ENCODE peak calls at places on chromosomes 2 and 18, in ten cellular contexts. T, G, A, N, O, X, S, R, Z and W are unnamed samples.

GRCh38 chr18:2848145-2848878 is 1.5 kb downstream of the EMILIN2 start:
- DNase-seq in O (no peak), R (no peak), Z (peak), N (no peak), T (no peak), G (no peak), S (no peak), X (peak), A (peak), W (no peak)

GRCh38 chr2:20928617-20929016 is 105.7 kb upstream of the LDAH start:
- DNase-seq in T (no peak), X (no peak), N (no peak), G (no peak), Z (no peak), S (no peak), A (no peak), R (no peak), O (no peak), W (no peak)

GRCh38 chr2:31366733-31367132 is 47.8 kb downstream of the XDH start:
- DNase-seq in Z (no peak), X (no peak), O (no peak), G (no peak), N (no peak), A (no peak), T (no peak), R (no peak), S (no peak), W (no peak)

GRCh38 chr2:28952806-28953190 is 28.3 kb upstream of the TOGARAM2 start:
- DNase-seq in T (no peak), Z (no peak), X (no peak), N (no peak), S (no peak), O (no peak), A (no peak), R (no peak), G (no peak), W (no peak)

GRCh38 chr2:27273123-27273522 is 2.1 kb upstream of the DNAJC5G start:
- DNase-seq in G (no peak), T (no peak), R (no peak), X (no peak), Z (no peak), A (no peak), S (no peak), N (no peak), O (no peak), W (no peak)

GRCh38 chr2:100783986-100784385 is 36.0 kb upstream of the NPAS2 start:
- DNase-seq in X (no peak), R (no peak), O (no peak), T (peak), Z (no peak), A (no peak), S (no peak), G (no peak), N (no peak), W (no peak)

GRCh38 chr2:108388045-108388444 is 10.3 kb downstream of the SULT1C4 start:
- DNase-seq in R (no peak), G (no peak), S (no peak), X (no peak), T (no peak), A (no peak), Z (no peak), N (no peak), O (no peak), W (no peak)

GRCh38 chr2:152466925-152467676 is 132.1 kb downstream of the FMNL2 start:
- DNase-seq in R (no peak), S (no peak), N (no peak), T (peak), O (no peak), G (no peak), A (peak), X (peak), Z (peak), W (peak)

GRCh38 chr2:235002198-235003095 is 50.6 kb downstream of the SH3BP4 start:
- DNase-seq in T (no peak), A (no peak), O (no peak), S (no peak), R (no peak), Z (peak), G (no peak), N (no peak), X (peak), W (no peak)

DNA sequence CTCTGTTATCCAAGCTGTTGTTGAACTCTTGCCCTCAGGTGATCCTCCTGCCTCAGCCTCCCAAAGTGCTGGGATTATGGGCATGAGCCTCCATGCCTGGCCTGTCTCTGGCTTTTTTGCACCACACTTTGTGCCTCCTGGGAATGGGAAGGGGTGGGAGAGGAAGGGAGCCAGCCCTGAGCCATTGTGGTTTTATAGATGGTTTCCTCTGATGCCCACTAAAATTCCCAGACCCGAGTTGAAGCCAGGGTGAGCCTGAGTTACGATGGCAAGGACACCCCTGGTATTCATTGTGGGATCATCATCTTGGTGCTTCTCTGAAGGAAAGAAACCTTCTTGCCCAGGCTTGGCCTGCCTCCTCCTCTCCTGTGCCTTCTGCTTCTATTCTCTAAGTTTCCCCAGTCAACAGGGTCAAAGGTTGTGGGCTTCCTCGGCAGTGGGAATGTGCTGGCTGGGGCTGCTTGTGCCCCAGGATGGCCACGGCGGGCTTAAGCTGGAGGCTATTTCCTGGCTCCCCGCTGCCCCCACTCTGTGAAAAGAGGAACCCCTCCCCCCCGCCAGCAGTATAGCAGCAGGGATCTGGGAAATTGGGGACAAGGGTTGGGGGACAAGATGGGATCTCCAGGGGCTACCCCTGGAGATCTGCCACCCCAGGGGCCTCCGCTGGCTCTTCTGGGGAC is 106.2 kb downstream of the STPG4 start:
- DNase-seq in G (no peak), T (no peak), X (no peak), N (no peak), R (no peak), Z (no peak), O (no peak), A (no peak), S (no peak), W (no peak)
- H3K4me3 ChIP-seq in G (no peak), T (no peak), X (no peak), N (no peak), R (no peak), Z (no peak), O (no peak), A (no peak), S (no peak), W (no peak)

DNA sequence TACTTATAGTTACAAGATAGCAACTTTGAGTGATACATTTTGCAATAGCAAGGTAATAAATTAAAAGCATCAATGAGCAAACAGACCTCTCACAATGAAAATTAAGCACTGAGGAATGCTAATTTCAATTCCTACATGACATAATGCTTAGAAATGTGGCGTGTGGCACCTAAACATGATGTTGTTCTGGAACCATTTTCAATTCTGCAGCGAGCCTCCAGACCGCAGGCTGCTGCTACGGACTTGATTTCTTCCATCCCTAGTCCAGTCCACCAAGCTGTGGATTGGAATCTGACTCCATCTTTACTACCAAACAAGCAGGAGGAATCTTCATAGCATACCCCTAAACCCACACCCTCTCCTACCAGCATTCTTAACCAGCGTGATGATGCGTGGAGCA is 58.7 kb upstream of the ZNF397 start:
- DNase-seq in A (no peak), X (peak), O (no peak), N (no peak), R (no peak), S (no peak), Z (no peak), G (no peak), T (no peak), W (no peak)
- H3K4me3 ChIP-seq in A (no peak), X (no peak), O (no peak), N (no peak), R (no peak), S (no peak), Z (no peak), G (no peak), T (no peak), W (no peak)

DNA sequence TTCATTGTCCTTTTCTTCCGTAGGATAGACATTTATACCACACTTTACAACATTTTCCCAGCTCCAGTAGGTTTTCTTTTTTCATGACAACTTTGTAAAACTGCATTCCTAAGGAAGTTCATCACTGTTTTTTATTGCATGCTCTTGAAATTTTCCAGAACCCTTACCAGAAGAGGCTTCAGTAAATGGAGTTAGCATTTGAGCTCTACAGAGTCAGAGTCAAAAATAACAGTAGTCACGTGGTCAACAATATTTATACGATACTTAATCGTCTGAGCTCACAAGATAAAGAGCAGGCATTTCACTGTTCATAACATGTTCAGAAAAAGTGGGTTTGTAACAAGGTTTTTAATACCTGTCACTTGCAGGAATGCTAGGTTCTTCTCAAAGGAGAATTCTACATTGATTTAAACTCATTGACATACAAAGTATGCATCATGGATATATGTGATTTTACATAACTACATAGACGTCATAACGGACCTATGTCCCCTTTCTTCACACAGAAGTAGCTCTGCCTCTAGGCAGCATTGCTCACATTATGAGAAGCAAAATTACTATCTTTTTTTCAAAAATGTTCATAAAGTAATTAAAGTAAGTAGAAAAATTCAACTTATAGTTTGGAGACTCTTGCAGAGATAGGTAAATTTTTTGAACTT is 187.0 kb upstream of the COL3A1 start:
- DNase-seq in X (peak), A (peak), N (no peak), Z (peak), T (no peak), R (no peak), S (no peak), G (peak), O (no peak), W (peak)
- H3K4me3 ChIP-seq in X (peak), A (peak), N (peak), Z (peak), T (no peak), R (no peak), S (peak), G (no peak), O (no peak), W (no peak)

GRCh38 chr2:9545502-9545901 is 10.1 kb downstream of the ADAM17 start:
- DNase-seq in R (no peak), T (peak), G (no peak), S (no peak), O (no peak), Z (no peak), X (no peak), N (no peak), A (no peak), W (no peak)

GRCh38 chr2:9549420-9549819 is 6.2 kb downstream of the ADAM17 start:
- DNase-seq in A (no peak), S (no peak), Z (no peak), N (no peak), O (no peak), G (no peak), T (peak), R (no peak), X (no peak), W (no peak)

GRCh38 chr2:9548506-9548905 is 7.1 kb downstream of the ADAM17 start:
- DNase-seq in Z (no peak), S (no peak), T (no peak), X (no peak), A (peak), O (no peak), N (no peak), R (no peak), G (no peak), W (no peak)

GRCh38 chr2:9543557-9543956 is 12.1 kb downstream of the ADAM17 start:
- DNase-seq in N (no peak), O (no peak), X (no peak), R (no peak), G (no peak), T (no peak), S (no peak), A (no peak), Z (no peak), W (no peak)

DNA sequence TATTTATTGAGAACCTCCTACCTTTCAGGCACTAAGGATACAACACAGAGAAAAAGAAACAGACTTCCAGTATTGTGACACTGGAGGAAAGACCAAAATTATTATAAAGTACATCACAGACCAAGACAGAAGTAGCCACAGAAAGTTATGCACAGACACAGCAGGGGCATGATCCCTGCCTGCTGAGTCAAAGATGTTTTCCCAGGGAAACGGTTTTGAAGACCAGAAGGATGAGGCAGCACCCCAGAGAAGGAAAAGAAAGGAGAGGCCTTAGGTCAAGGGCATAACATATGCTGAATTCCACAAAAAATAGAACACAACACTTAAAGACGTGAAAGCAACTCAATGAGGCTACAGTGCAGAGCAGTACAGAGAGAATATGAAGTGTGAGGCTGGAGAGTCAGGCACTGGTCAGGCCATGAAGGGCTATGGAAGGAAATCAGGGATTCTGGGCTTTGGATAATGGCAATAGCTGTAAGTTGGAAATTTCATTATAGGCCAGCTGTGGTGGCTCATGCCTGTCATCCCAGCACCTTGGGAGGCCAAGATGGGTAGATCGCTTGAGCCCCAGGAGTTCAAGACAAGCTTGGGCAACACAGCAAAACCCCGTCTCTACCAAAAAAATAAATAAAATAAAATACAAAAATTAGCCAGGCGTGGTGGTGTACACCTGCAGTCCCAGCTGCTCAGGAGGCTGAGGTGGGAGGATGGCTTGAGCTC is 8.2 kb downstream of the ADAM17 start:
- DNase-seq in Z (peak), R (no peak), N (no peak), G (no peak), O (no peak), X (peak), S (no peak), T (peak), A (peak), W (no peak)
- H3K4me3 ChIP-seq in Z (no peak), R (no peak), N (no peak), G (no peak), O (no peak), X (no peak), S (no peak), T (no peak), A (no peak), W (no peak)